ENCODE peak calls at places on chromosome 22, in six cellular contexts. I, C, G, T, A and V are unnamed samples.
A peak's percentile ranks its signal among the peaks of the same experiment; 100 is the strongest.

GRCh38 chr22:42841444-42841843 is 15.6 kb downstream of the ARFGAP3 start:
- DNase-seq in I (no peak), C (no peak), G (no peak), T (no peak), A (no peak), V (no peak)

GRCh38 chr22:48700566-48701295 is 1126.9 kb downstream of the BRD1 start:
- DNase-seq in I (no peak), C (no peak), G (no peak), T (no peak), A (no peak), V (no peak)

GRCh38 chr22:23894710-23895598 is 771 bp downstream of the MIF start:
- DNase-seq in I (peak; percentile 50), C (peak; percentile 79), G (peak; percentile 88), T (peak; percentile 77), A (peak; percentile 67), V (no peak)

GRCh38 chr22:23912293-23912903 is 18.2 kb downstream of the MIF start:
- DNase-seq in I (no peak), C (no peak), G (no peak), T (no peak), A (no peak), V (no peak)

GRCh38 chr22:49760280-49760629 is 67.4 kb downstream of the BRD1 start:
- DNase-seq in I (no peak), C (no peak), G (no peak), T (no peak), A (no peak), V (peak; percentile 74)

GRCh38 chr22:30584441-30584840 is 7.3 kb downstream of the PES1 start:
- DNase-seq in I (no peak), C (no peak), G (no peak), T (no peak), A (no peak), V (no peak)

GRCh38 chr22:19795617-19796008 is 35.0 kb downstream of the TBX1 start:
- DNase-seq in I (no peak), C (peak; percentile 24), G (no peak), T (no peak), A (no peak), V (no peak)

GRCh38 chr22:23382796-23383195 is 197.3 kb downstream of the IGLL1 start:
- DNase-seq in I (no peak), C (no peak), G (no peak), T (no peak), A (no peak), V (no peak)

GRCh38 chr22:24925586-24926427 is 20.7 kb downstream of the LHFPL7 start:
- DNase-seq in I (no peak), C (no peak), G (no peak), T (no peak), A (no peak), V (no peak)

GRCh38 chr22:19232620-19233019 is 54.1 kb upstream of the SLC25A1 start:
- DNase-seq in I (no peak), C (no peak), G (no peak), T (no peak), A (no peak), V (no peak)